ENCODE peak calls at places on chromosomes 2 and 18, in eight cellular contexts. One of them, this sample, is unnamed.

GRCh38 chr18:41751161-41751560 is 203.9 kb upstream of the PIK3C3 start:
- DNase-seq in heart left ventricle: no peak
- DNase-seq in testis: no peak
- DNase-seq in fibroblast of pulmonary artery: no peak
- DNase-seq in adrenal gland: no peak
- DNase-seq in heart right ventricle: no peak
- DNase-seq in AG10803: no peak
- DNase-seq in K562: no peak
- DNase-seq in this sample: no peak

GRCh38 chr18:60147326-60147725 is 225.2 kb downstream of the MC4R start:
- DNase-seq in heart left ventricle: no peak
- DNase-seq in testis: no peak
- DNase-seq in fibroblast of pulmonary artery: no peak
- DNase-seq in adrenal gland: no peak
- DNase-seq in heart right ventricle: no peak
- DNase-seq in AG10803: no peak
- DNase-seq in K562: no peak
- DNase-seq in this sample: no peak

GRCh38 chr2:232974431-232974830 is 38.6 kb downstream of the NGEF start:
- DNase-seq in heart left ventricle: no peak
- DNase-seq in testis: no peak
- DNase-seq in fibroblast of pulmonary artery: no peak
- DNase-seq in adrenal gland: peak; percentile 48
- DNase-seq in heart right ventricle: no peak
- DNase-seq in AG10803: no peak
- DNase-seq in K562: no peak
- DNase-seq in this sample: no peak

GRCh38 chr18:50183556-50183955 is 11.4 kb downstream of the MYO5B start:
- DNase-seq in heart left ventricle: no peak
- DNase-seq in testis: no peak
- DNase-seq in fibroblast of pulmonary artery: no peak
- DNase-seq in adrenal gland: no peak
- DNase-seq in heart right ventricle: no peak
- DNase-seq in AG10803: peak; percentile 0
- DNase-seq in K562: no peak
- DNase-seq in this sample: peak; percentile 22

GRCh38 chr18:79530821-79531220 is 135.1 kb downstream of the NFATC1 start:
- DNase-seq in heart left ventricle: no peak
- DNase-seq in testis: no peak
- DNase-seq in fibroblast of pulmonary artery: no peak
- DNase-seq in adrenal gland: no peak
- DNase-seq in heart right ventricle: no peak
- DNase-seq in AG10803: no peak
- DNase-seq in K562: no peak
- DNase-seq in this sample: no peak

GRCh38 chr2:120314656-120315366 is 31.1 kb upstream of the INHBB start:
- DNase-seq in heart left ventricle: no peak
- DNase-seq in testis: peak; percentile 55
- DNase-seq in fibroblast of pulmonary artery: peak; percentile 47
- DNase-seq in adrenal gland: no peak
- DNase-seq in heart right ventricle: peak; percentile 46
- DNase-seq in AG10803: no peak
- DNase-seq in K562: no peak
- DNase-seq in this sample: no peak

GRCh38 chr2:119190321-119190720 is 31.8 kb upstream of the C1QL2 start:
- DNase-seq in heart left ventricle: no peak
- DNase-seq in testis: no peak
- DNase-seq in fibroblast of pulmonary artery: no peak
- DNase-seq in adrenal gland: no peak
- DNase-seq in heart right ventricle: no peak
- DNase-seq in AG10803: no peak
- DNase-seq in K562: no peak
- DNase-seq in this sample: no peak

GRCh38 chr2:70570041-70570661 is 16.5 kb upstream of the TGFA start:
- DNase-seq in heart left ventricle: no peak
- DNase-seq in testis: no peak
- DNase-seq in fibroblast of pulmonary artery: peak; percentile 18
- DNase-seq in adrenal gland: no peak
- DNase-seq in heart right ventricle: no peak
- DNase-seq in AG10803: no peak
- DNase-seq in K562: no peak
- DNase-seq in this sample: no peak

GRCh38 chr18:48952287-48953095 is 1.7 kb upstream of the SMAD7 start:
- DNase-seq in heart left ventricle: peak; percentile 90
- DNase-seq in testis: peak; percentile 76
- DNase-seq in fibroblast of pulmonary artery: peak; percentile 83
- DNase-seq in adrenal gland: peak; percentile 90
- DNase-seq in heart right ventricle: peak; percentile 85
- DNase-seq in AG10803: peak; percentile 87
- DNase-seq in K562: peak; percentile 53
- DNase-seq in this sample: peak; percentile 86

GRCh38 chr18:46097378-46097852 is 681 bp downstream of the ATP5F1A start:
- DNase-seq in heart left ventricle: peak; percentile 39
- DNase-seq in testis: no peak
- DNase-seq in fibroblast of pulmonary artery: no peak
- DNase-seq in adrenal gland: no peak
- DNase-seq in heart right ventricle: peak; percentile 15
- DNase-seq in AG10803: no peak
- DNase-seq in K562: no peak
- DNase-seq in this sample: no peak

GRCh38 chr2:104091894-104092293 is 762.0 kb upstream of the POU3F3 start:
- DNase-seq in heart left ventricle: no peak
- DNase-seq in testis: peak; percentile 37
- DNase-seq in fibroblast of pulmonary artery: no peak
- DNase-seq in adrenal gland: no peak
- DNase-seq in heart right ventricle: no peak
- DNase-seq in AG10803: no peak
- DNase-seq in K562: no peak
- DNase-seq in this sample: no peak

GRCh38 chr2:42031783-42032620 is 15.8 kb upstream of the PKDCC start:
- DNase-seq in heart left ventricle: no peak
- DNase-seq in testis: no peak
- DNase-seq in fibroblast of pulmonary artery: no peak
- DNase-seq in adrenal gland: no peak
- DNase-seq in heart right ventricle: no peak
- DNase-seq in AG10803: no peak
- DNase-seq in K562: no peak
- DNase-seq in this sample: no peak

GRCh38 chr2:179856205-179856604 is 5.2 kb downstream of the ZNF385B start:
- DNase-seq in heart left ventricle: no peak
- DNase-seq in testis: no peak
- DNase-seq in fibroblast of pulmonary artery: no peak
- DNase-seq in adrenal gland: no peak
- DNase-seq in heart right ventricle: no peak
- DNase-seq in AG10803: no peak
- DNase-seq in K562: no peak
- DNase-seq in this sample: no peak

GRCh38 chr18:50133526-50133925 is 61.4 kb downstream of the MYO5B start:
- DNase-seq in heart left ventricle: no peak
- DNase-seq in testis: no peak
- DNase-seq in fibroblast of pulmonary artery: no peak
- DNase-seq in adrenal gland: no peak
- DNase-seq in heart right ventricle: no peak
- DNase-seq in AG10803: no peak
- DNase-seq in K562: no peak
- DNase-seq in this sample: no peak

GRCh38 chr2:171146633-171147032 is 14.1 kb downstream of the TLK1 start:
- DNase-seq in heart left ventricle: no peak
- DNase-seq in testis: no peak
- DNase-seq in fibroblast of pulmonary artery: peak; percentile 72
- DNase-seq in adrenal gland: no peak
- DNase-seq in heart right ventricle: no peak
- DNase-seq in AG10803: no peak
- DNase-seq in K562: no peak
- DNase-seq in this sample: peak; percentile 33

GRCh38 chr2:219182331-219183150 is 4.5 kb downstream of the RETREG2 start:
- DNase-seq in heart left ventricle: no peak
- DNase-seq in testis: peak; percentile 12
- DNase-seq in fibroblast of pulmonary artery: no peak
- DNase-seq in adrenal gland: no peak
- DNase-seq in heart right ventricle: no peak
- DNase-seq in AG10803: no peak
- DNase-seq in K562: no peak
- DNase-seq in this sample: no peak

GRCh38 chr2:176174850-176175728 is 13.4 kb upstream of the HOXD1 start:
- DNase-seq in heart left ventricle: no peak
- DNase-seq in testis: peak; percentile 77
- DNase-seq in fibroblast of pulmonary artery: no peak
- DNase-seq in adrenal gland: peak; percentile 80
- DNase-seq in heart right ventricle: no peak
- DNase-seq in AG10803: no peak
- DNase-seq in K562: peak; percentile 55
- DNase-seq in this sample: no peak

GRCh38 chr2:20676353-20677215 is 9.6 kb downstream of the GDF7 start:
- DNase-seq in heart left ventricle: no peak
- DNase-seq in testis: no peak
- DNase-seq in fibroblast of pulmonary artery: no peak
- DNase-seq in adrenal gland: no peak
- DNase-seq in heart right ventricle: no peak
- DNase-seq in AG10803: no peak
- DNase-seq in K562: no peak
- DNase-seq in this sample: peak; percentile 35
- TF ChIP-seq CTCF in heart left ventricle: no peak
- TF ChIP-seq CTCF in testis: no peak
- TF ChIP-seq CTCF in fibroblast of pulmonary artery: no peak
- TF ChIP-seq CTCF in adrenal gland: no peak
- TF ChIP-seq CTCF in heart right ventricle: peak; percentile 34
- TF ChIP-seq CTCF in AG10803: no peak
- TF ChIP-seq CTCF in K562: peak; percentile 22
- TF ChIP-seq CTCF in this sample: peak; percentile 10

GRCh38 chr2:147062073-147062472 is 782.8 kb upstream of the ACVR2A start:
- DNase-seq in heart left ventricle: no peak
- DNase-seq in testis: no peak
- DNase-seq in fibroblast of pulmonary artery: no peak
- DNase-seq in adrenal gland: no peak
- DNase-seq in heart right ventricle: no peak
- DNase-seq in AG10803: no peak
- DNase-seq in K562: no peak
- DNase-seq in this sample: no peak

GRCh38 chr2:147057931-147058491 is 786.8 kb upstream of the ACVR2A start:
- DNase-seq in heart left ventricle: no peak
- DNase-seq in testis: no peak
- DNase-seq in fibroblast of pulmonary artery: no peak
- DNase-seq in adrenal gland: no peak
- DNase-seq in heart right ventricle: no peak
- DNase-seq in AG10803: no peak
- DNase-seq in K562: no peak
- DNase-seq in this sample: no peak

DNA sequence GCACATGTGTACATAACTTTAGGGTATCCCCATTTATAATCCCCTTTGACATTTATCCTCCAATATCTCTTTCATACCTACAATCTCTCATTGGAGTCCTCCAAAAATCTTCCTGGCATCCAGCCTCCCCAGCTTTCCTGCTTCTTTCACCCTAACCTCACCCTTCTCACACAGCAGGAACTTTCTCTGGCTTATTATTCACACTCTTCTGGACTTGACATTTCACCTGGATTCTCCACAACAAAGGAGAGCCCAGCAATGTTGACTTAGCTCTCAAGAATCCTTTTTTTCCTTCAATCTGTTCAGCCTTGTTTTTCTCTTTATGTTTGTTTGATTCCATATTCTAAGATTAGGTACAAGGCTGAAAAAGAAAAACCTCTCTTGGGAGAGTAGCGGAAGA is 783.6 kb upstream of the ACVR2A start:
- DNase-seq in heart left ventricle: no peak
- DNase-seq in testis: no peak
- DNase-seq in fibroblast of pulmonary artery: no peak
- DNase-seq in adrenal gland: no peak
- DNase-seq in heart right ventricle: no peak
- DNase-seq in AG10803: no peak
- DNase-seq in K562: no peak
- DNase-seq in this sample: no peak
- H3K4me3 ChIP-seq in heart left ventricle: no peak overlapping the region
- H3K4me3 ChIP-seq in testis: no peak overlapping the region
- H3K4me3 ChIP-seq in fibroblast of pulmonary artery: no peak overlapping the region
- H3K4me3 ChIP-seq in adrenal gland: no peak overlapping the region
- H3K4me3 ChIP-seq in heart right ventricle: no peak overlapping the region
- H3K4me3 ChIP-seq in AG10803: no peak overlapping the region
- H3K4me3 ChIP-seq in K562: no peak overlapping the region
- H3K4me3 ChIP-seq in this sample: no peak overlapping the region

DNA sequence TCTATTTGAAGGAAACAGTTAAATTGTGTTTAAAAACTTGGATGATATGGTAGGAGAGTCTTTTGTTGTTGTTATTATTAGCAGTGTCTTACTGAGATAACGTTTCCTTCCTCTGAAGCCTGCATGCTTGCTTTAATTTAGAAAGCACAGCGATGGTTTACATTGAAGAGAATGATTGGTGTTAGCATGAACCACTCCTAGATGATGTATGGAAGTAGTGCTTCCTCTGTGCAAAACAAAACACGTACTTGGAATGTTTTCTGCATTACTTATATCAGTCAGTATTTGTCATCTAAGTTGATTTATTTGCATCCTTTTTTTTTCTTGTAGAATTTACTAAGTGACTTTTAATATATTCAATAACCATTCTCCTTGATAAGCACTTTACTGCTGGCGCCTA is 89.0 kb downstream of the UGGT1 start:
- DNase-seq in heart left ventricle: no peak
- DNase-seq in testis: no peak
- DNase-seq in fibroblast of pulmonary artery: no peak
- DNase-seq in adrenal gland: no peak
- DNase-seq in heart right ventricle: no peak
- DNase-seq in AG10803: no peak
- DNase-seq in K562: no peak
- DNase-seq in this sample: no peak
- TF ChIP-seq CTCF in heart left ventricle: no peak
- TF ChIP-seq CTCF in testis: no peak
- TF ChIP-seq CTCF in fibroblast of pulmonary artery: no peak
- TF ChIP-seq CTCF in adrenal gland: no peak
- TF ChIP-seq CTCF in heart right ventricle: no peak
- TF ChIP-seq CTCF in AG10803: no peak
- TF ChIP-seq CTCF in K562: no peak
- TF ChIP-seq CTCF in this sample: no peak

GRCh38 chr2:27122791-27123190 is 824 bp upstream of the ABHD1 start:
- DNase-seq in heart left ventricle: no peak
- DNase-seq in testis: no peak
- DNase-seq in fibroblast of pulmonary artery: no peak
- DNase-seq in adrenal gland: no peak
- DNase-seq in heart right ventricle: no peak
- DNase-seq in AG10803: no peak
- DNase-seq in K562: no peak
- DNase-seq in this sample: no peak
- H3K4me3 ChIP-seq in heart left ventricle: no peak overlapping the region
- H3K4me3 ChIP-seq in testis: no peak overlapping the region
- H3K4me3 ChIP-seq in fibroblast of pulmonary artery: no peak overlapping the region
- H3K4me3 ChIP-seq in adrenal gland: no peak overlapping the region
- H3K4me3 ChIP-seq in heart right ventricle: peak overlapping the region; percentile 68
- H3K4me3 ChIP-seq in AG10803: no peak overlapping the region
- H3K4me3 ChIP-seq in K562: no peak overlapping the region
- H3K4me3 ChIP-seq in this sample: no peak overlapping the region

DNA sequence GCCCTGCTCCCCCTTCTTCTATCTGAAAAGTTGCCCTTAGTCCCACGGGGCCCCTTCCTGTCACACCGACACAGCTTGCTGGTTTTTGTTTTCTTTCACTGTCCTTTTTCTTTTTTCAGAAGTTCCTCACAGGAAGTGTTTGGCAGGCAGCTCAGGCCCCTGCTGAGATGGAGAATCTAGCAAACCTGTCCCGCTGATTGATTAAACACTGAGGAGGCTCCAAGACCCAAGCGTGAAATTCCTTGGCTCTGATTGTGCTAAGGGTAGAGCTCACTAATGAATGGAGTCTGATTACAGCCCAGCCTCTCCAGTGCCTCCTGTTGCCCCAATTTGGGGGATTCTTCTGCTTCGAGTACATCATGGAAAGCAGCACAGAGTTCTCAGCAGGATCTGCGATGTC is 365.9 kb upstream of the MEX3C start:
- DNase-seq in heart left ventricle: no peak
- DNase-seq in testis: no peak
- DNase-seq in fibroblast of pulmonary artery: no peak
- DNase-seq in adrenal gland: no peak
- DNase-seq in heart right ventricle: no peak
- DNase-seq in AG10803: no peak
- DNase-seq in K562: no peak
- DNase-seq in this sample: no peak
- TF ChIP-seq CTCF in heart left ventricle: no peak
- TF ChIP-seq CTCF in testis: no peak
- TF ChIP-seq CTCF in fibroblast of pulmonary artery: no peak
- TF ChIP-seq CTCF in adrenal gland: no peak
- TF ChIP-seq CTCF in heart right ventricle: no peak
- TF ChIP-seq CTCF in AG10803: no peak
- TF ChIP-seq CTCF in K562: no peak
- TF ChIP-seq CTCF in this sample: no peak